ENCODE peak calls at places on chromosomes 12 and 14, in five cellular contexts. T, W, S, G and D are unnamed samples.

GRCh38 chr12:125890983-125891382 is 825.7 kb downstream of the AACS start:
- DNase-seq in T (no peak), S (no peak), G (no peak), W (no peak), D (no peak)

GRCh38 chr12:68977335-68977734 is 44.4 kb upstream of the CPM start:
- DNase-seq in W (no peak), G (no peak), S (no peak), T (no peak), D (no peak)

GRCh38 chr14:56005580-56006053 is 112.6 kb upstream of the PELI2 start:
- DNase-seq in T (no peak), G (no peak), S (no peak), W (no peak), D (no peak)

GRCh38 chr14:77657244-77657643 is 40.8 kb upstream of the SPTLC2 start:
- DNase-seq in T (no peak), G (no peak), W (no peak), S (no peak), D (no peak)

GRCh38 chr12:131694116-131694838 is 16.6 kb upstream of the SFSWAP start:
- DNase-seq in G (no peak), T (no peak), S (no peak), W (peak), D (no peak)

GRCh38 chr12:39476121-39476520 is 33.2 kb upstream of the KIF21A start:
- DNase-seq in G (no peak), W (no peak), T (no peak), S (no peak), D (no peak)

GRCh38 chr12:63206908-63207307 is 55.9 kb upstream of the AVPR1A start:
- DNase-seq in G (no peak), T (no peak), W (no peak), S (no peak), D (no peak)

GRCh38 chr12:67929373-67929772 is 59.9 kb upstream of the IFNG-AS1 start:
- DNase-seq in S (no peak), W (no peak), G (no peak), T (no peak), D (no peak)

GRCh38 chr12:1465990-1466389 is 128.4 kb downstream of the FBXL14 start:
- DNase-seq in S (no peak), T (no peak), W (no peak), G (no peak), D (no peak)

GRCh38 chr12:57899010-57899662 is 42.2 kb upstream of the ATP23 start:
- DNase-seq in S (peak), T (peak), W (no peak), G (peak), D (no peak)

GRCh38 chr12:85076688-85077430 is 40.7 kb downstream of the LRRIQ1 start:
- DNase-seq in G (no peak), S (no peak), W (no peak), T (no peak), D (peak)

GRCh38 chr12:92717202-92717601 is 14.4 kb downstream of the PLEKHG7 start:
- DNase-seq in S (no peak), W (no peak), T (no peak), G (no peak), D (no peak)

GRCh38 chr14:28671425-28671824 is 95.2 kb upstream of the FOXG1 start:
- DNase-seq in S (no peak), T (no peak), W (no peak), G (no peak), D (no peak)

GRCh38 chr12:28872654-28873268 is 276.3 kb upstream of the FAR2 start:
- DNase-seq in W (no peak), G (no peak), T (no peak), S (peak), D (no peak)

GRCh38 chr12:20946732-20947131 is 136.2 kb downstream of the SLCO1B3 start:
- DNase-seq in S (peak), T (no peak), W (no peak), G (no peak), D (no peak)

GRCh38 chr14:34536951-34537676 is 2.4 kb downstream of the EAPP start:
- DNase-seq in G (no peak), T (no peak), S (no peak), W (no peak), D (peak)

GRCh38 chr14:90922141-90922540 is 105.9 kb upstream of the TTC7B start:
- DNase-seq in T (no peak), G (no peak), W (no peak), S (no peak), D (no peak)

GRCh38 chr12:129665414-129665813 is 238.4 kb downstream of the TMEM132D start:
- DNase-seq in W (no peak), T (no peak), G (no peak), S (no peak), D (no peak)

GRCh38 chr14:76962303-76962660 is 66.2 kb downstream of the IRF2BPL start:
- DNase-seq in T (no peak), G (no peak), W (no peak), S (no peak), D (no peak)

GRCh38 chr12:48917857-48918537 is 7.3 kb downstream of the FKBP11 start:
- DNase-seq in G (peak), T (peak), W (no peak), S (no peak), D (no peak)

GRCh38 chr14:85607571-85608219 is 77.8 kb downstream of the FLRT2 start:
- DNase-seq in S (no peak), T (no peak), W (no peak), G (no peak), D (peak)

GRCh38 chr12:102021540-102022246 is 40.1 kb downstream of the WASHC3 start:
- DNase-seq in T (no peak), S (no peak), G (no peak), W (no peak), D (no peak)